ENCODE peak calls at places on chromosomes 12 and 14, in ten cellular contexts. Y, E, W, R, S, X, P, G, C and L are unnamed samples.
A peak's percentile ranks its signal among the peaks of the same experiment; 100 is the strongest.

GRCh38 chr14:19947413-19948090 is 16.8 kb downstream of the OR4K1 start:
- DNase-seq in Y (no peak), E (no peak), W (no peak), R (no peak), S (no peak), X (no peak), P (no peak), G (no peak), C (no peak), L (no peak)

GRCh38 chr12:68264864-68265256 is 11.5 kb upstream of the IL22 start:
- DNase-seq in Y (peak; percentile 69), E (no peak), W (no peak), R (no peak), S (no peak), X (peak; percentile 72), P (no peak), G (no peak), C (peak; percentile 86), L (no peak)

GRCh38 chr14:37565550-37565949 is 29.5 kb downstream of the FOXA1 start:
- DNase-seq in Y (no peak), E (no peak), W (no peak), R (no peak), S (no peak), X (no peak), P (peak; percentile 21), G (no peak), C (no peak), L (no peak)

GRCh38 chr12:119544780-119545625 is 48.6 kb upstream of the TMEM233 start:
- DNase-seq in Y (peak; percentile 84), E (peak; percentile 71), W (peak; percentile 75), R (peak; percentile 24), S (no peak), X (peak; percentile 77), P (peak; percentile 68), G (peak; percentile 57), C (peak; percentile 28), L (peak; percentile 70)

GRCh38 chr12:28025821-28026505 is 53.4 kb upstream of the PTHLH start:
- DNase-seq in Y (no peak), E (no peak), W (no peak), R (no peak), S (no peak), X (no peak), P (no peak), G (no peak), C (no peak), L (no peak)

GRCh38 chr12:53443955-53444354 is 2.4 kb downstream of the PRR13 start:
- DNase-seq in Y (no peak), E (no peak), W (no peak), R (no peak), S (no peak), X (no peak), P (no peak), G (no peak), C (no peak), L (no peak)

GRCh38 chr12:138898-139534 is 72.4 kb downstream of the IQSEC3 start:
- DNase-seq in Y (peak; percentile 61), E (peak; percentile 75), W (no peak), R (no peak), S (peak; percentile 73), X (peak; percentile 10), P (peak; percentile 49), G (peak; percentile 57), C (no peak), L (peak; percentile 50)

GRCh38 chr14:59123975-59124374 is 64.5 kb upstream of the DAAM1 start:
- DNase-seq in Y (peak; percentile 40), E (no peak), W (peak; percentile 11), R (no peak), S (no peak), X (peak; percentile 40), P (no peak), G (no peak), C (no peak), L (no peak)

DNA sequence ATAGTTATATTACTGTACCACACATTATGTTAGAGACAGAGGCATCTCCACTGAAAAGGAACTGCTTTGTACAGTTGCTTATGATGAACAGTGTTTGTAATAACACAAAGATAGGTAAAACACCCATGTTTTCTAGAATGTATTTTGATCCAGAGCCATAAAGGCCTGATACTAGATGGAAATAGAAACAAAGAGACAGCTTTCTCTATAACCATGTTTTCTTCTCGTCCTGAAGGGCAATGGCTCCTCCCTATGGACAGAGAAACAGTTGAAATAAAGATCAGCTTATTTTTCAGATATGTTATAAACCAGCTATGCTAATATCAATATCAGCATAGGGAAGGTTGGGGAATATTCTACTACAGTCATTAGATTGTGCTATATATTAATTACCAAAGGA is 109.2 kb downstream of the ATXN7L3B start:
- DNase-seq in Y (peak; percentile 1), E (no peak), W (peak; percentile 16), R (no peak), S (no peak), X (no peak), P (no peak), G (no peak), C (no peak), L (no peak)
- TF ChIP-seq CTCF in Y (no peak), E (peak; percentile 47), W (peak; percentile 32), R (no peak), S (no peak), X (no peak), P (no peak), G (no peak), C (no peak), L (no peak)

GRCh38 chr12:94795053-94795452 is 144.7 kb upstream of the TMCC3 start:
- DNase-seq in Y (no peak), E (no peak), W (no peak), R (no peak), S (no peak), X (no peak), P (no peak), G (no peak), C (no peak), L (no peak)

GRCh38 chr12:94792690-94793089 is 142.3 kb upstream of the TMCC3 start:
- DNase-seq in Y (peak; percentile 82), E (no peak), W (no peak), R (no peak), S (no peak), X (no peak), P (no peak), G (no peak), C (no peak), L (no peak)

GRCh38 chr12:94798107-94798506 is 147.8 kb upstream of the TMCC3 start:
- DNase-seq in Y (no peak), E (no peak), W (no peak), R (no peak), S (no peak), X (no peak), P (no peak), G (no peak), C (no peak), L (no peak)

GRCh38 chr12:94793191-94793595 is 142.8 kb upstream of the TMCC3 start:
- DNase-seq in Y (peak; percentile 20), E (peak; percentile 47), W (peak; percentile 26), R (no peak), S (no peak), X (no peak), P (peak; percentile 21), G (no peak), C (no peak), L (peak; percentile 38)

DNA sequence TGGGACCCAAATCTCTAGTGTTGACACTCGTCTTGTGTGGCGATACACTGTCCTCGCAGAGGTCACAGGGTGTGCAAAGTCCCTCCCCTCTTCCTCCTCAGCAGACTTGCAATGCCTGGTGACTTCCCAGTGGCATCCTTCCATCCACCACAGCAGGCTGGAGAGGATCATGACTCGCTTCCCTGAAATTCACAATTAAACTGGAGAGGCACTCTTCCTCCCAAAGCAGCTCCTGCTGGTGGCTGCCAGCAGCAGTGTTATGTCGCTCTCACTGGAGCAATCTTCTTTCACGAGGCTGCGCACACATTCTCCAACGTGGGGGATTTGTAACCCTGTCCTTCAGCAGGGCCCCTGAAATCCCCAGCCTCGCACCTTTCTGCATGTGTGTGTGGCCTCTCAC is 145.2 kb upstream of the TMCC3 start:
- DNase-seq in Y (peak; percentile 45), E (peak; percentile 64), W (peak; percentile 61), R (no peak), S (no peak), X (peak; percentile 62), P (no peak), G (no peak), C (peak; percentile 17), L (no peak)
- TF ChIP-seq CTCF in Y (no peak), E (no peak), W (peak; percentile 41), R (no peak), S (no peak), X (peak; percentile 13), P (no peak), G (no peak), C (peak; percentile 20), L (no peak)

GRCh38 chr12:96386794-96387193 is 13.4 kb downstream of the CDK17 start:
- DNase-seq in Y (no peak), E (no peak), W (no peak), R (no peak), S (no peak), X (no peak), P (no peak), G (no peak), C (no peak), L (no peak)
- TF ChIP-seq CTCF in Y (no peak), E (no peak), W (no peak), R (no peak), S (no peak), X (no peak), P (no peak), G (no peak), C (no peak), L (no peak)

GRCh38 chr12:124345795-124346194 is 50.9 kb downstream of the RFLNA start:
- DNase-seq in Y (no peak), E (no peak), W (no peak), R (no peak), S (no peak), X (no peak), P (no peak), G (no peak), C (no peak), L (no peak)

GRCh38 chr12:124348659-124349380 is 53.9 kb downstream of the RFLNA start:
- DNase-seq in Y (no peak), E (no peak), W (no peak), R (no peak), S (no peak), X (no peak), P (no peak), G (no peak), C (no peak), L (no peak)

GRCh38 chr12:124346425-124347168 is 51.7 kb downstream of the RFLNA start:
- DNase-seq in Y (no peak), E (no peak), W (no peak), R (no peak), S (no peak), X (no peak), P (no peak), G (no peak), C (no peak), L (no peak)

GRCh38 chr12:124347335-124347734 is 52.4 kb downstream of the RFLNA start:
- DNase-seq in Y (no peak), E (no peak), W (no peak), R (no peak), S (no peak), X (no peak), P (no peak), G (no peak), C (no peak), L (no peak)

DNA sequence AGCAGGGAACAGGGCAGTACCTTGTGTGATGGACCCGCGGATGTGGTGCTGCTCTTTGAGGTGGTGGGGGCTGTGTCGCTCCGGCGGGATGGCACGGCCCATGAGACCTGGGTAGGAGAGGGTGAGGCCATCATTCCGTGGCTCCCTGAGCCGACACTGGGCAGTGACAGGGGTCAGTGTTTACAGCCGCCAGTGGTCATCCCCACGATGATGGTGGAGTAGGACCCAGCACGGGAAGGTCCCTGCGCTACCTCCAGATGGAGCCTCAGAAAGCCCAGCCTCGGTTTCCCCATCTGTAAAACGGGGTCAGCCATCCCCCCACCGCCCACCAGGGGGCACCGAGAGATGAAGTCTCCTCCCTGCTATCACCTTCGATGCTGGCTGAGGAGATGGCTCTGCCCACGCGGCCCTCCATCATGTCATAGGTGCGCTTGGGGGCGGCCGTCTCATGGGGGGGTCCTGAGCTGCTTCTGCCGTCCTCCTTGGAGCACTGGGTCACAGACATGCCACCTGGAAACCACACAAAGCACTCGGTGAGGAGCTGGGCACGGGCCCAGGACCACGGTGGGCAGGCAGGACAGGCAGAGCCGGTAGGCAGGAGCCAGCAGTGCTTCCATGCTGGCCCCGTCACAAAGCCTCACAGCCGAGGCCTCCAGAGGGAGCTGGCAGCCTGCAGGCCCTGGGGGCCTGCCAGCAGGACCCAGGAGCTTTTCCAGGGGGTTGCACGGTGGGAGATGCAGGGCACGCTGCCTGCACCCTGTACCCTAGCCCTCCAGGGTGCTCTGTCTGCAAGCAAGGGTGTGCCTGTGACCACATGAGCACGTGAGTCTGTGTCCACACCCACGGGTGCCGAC is 53.1 kb downstream of the RFLNA start:
- DNase-seq in Y (no peak), E (no peak), W (no peak), R (no peak), S (no peak), X (no peak), P (peak; percentile 29), G (peak; percentile 59), C (no peak), L (no peak)
- TF ChIP-seq CTCF in Y (peak; percentile 47), E (peak; percentile 66), W (peak; percentile 48), R (no peak), S (peak; percentile 50), X (peak; percentile 57), P (peak; percentile 39), G (peak; percentile 58), C (peak; percentile 55), L (peak; percentile 77)